ENCODE peak calls at places on chromosomes 13 and 19, in ten cellular contexts. H is astrocyte; K is AG09319; F is AG04450; U is mesendoderm; M is activated CD8-positive, alpha-beta memory T cell treated with anti-CD3 and anti-CD28 coated beads for 48 hours; W is activated naive CD8-positive, alpha-beta T cell treated with anti-CD3 and anti-CD28 coated beads, Interleukin-2, amount 50 U/mL, for 24 hours; Z is body of pancreas; T is omental fat pad; J is Right ventricle myocardium inferior. A is an unnamed sample.

GRCh38 chr13:23450340-23451046 is 17.0 kb upstream of the SACS start:
- DNase-seq in W (no peak), Z (no peak), U (no peak), M (no peak), T (no peak), F (no peak), K (no peak), H (no peak), J (no peak), A (no peak)

GRCh38 chr13:46926856-46927625 is 30.2 kb upstream of the HTR2A start:
- DNase-seq in F (no peak), W (no peak), Z (no peak), T (no peak), H (peak), K (no peak), J (no peak), M (no peak), U (peak), A (peak)

GRCh38 chr19:36851898-36852297 is 1.2 kb downstream of the ZNF345 start:
- DNase-seq in U (no peak), M (no peak), F (no peak), H (no peak), K (no peak), T (no peak), J (no peak), W (no peak), Z (no peak), A (no peak)

GRCh38 chr13:26471807-26472206 is 85.7 kb upstream of the WASF3 start:
- DNase-seq in K (no peak), T (no peak), W (no peak), Z (no peak), M (no peak), F (no peak), J (no peak), H (no peak), U (no peak), A (no peak)

GRCh38 chr13:27245610-27246009 is 5.7 kb upstream of the RPL21 start:
- DNase-seq in W (no peak), H (no peak), F (no peak), Z (no peak), T (no peak), M (no peak), K (no peak), J (no peak), U (no peak), A (no peak)

GRCh38 chr19:9735986-9736385 is 32.6 kb downstream of the ZNF846 start:
- DNase-seq in Z (no peak), M (no peak), F (no peak), T (no peak), U (no peak), K (no peak), H (no peak), W (no peak), J (no peak), A (no peak)

GRCh38 chr13:51887441-51887840 is 25.7 kb downstream of the CCDC70 start:
- DNase-seq in U (no peak), Z (no peak), K (no peak), F (no peak), T (no peak), M (no peak), J (no peak), H (no peak), W (no peak), A (no peak)

GRCh38 chr13:113652404-113653263 is 5.4 kb downstream of the ATP4B start:
- DNase-seq in J (no peak), U (no peak), K (no peak), H (no peak), W (no peak), T (no peak), Z (no peak), M (no peak), F (no peak), A (no peak)

GRCh38 chr19:21092107-21092506 is 10.1 kb downstream of the ZNF714 start:
- DNase-seq in M (no peak), T (no peak), F (no peak), J (no peak), U (no peak), H (peak), Z (peak), W (no peak), K (no peak), A (no peak)

GRCh38 chr19:55344444-55344843 is 4.8 kb downstream of the KMT5C start:
- DNase-seq in T (no peak), Z (no peak), W (no peak), M (no peak), F (no peak), U (no peak), H (no peak), J (no peak), K (no peak), A (no peak)

GRCh38 chr19:42422092-42422575 is 5.1 kb downstream of the LIPE start:
- DNase-seq in Z (no peak), T (no peak), M (no peak), H (no peak), J (no peak), W (no peak), U (no peak), K (no peak), F (no peak), A (no peak)

GRCh38 chr19:13195678-13196077 is 45.5 kb downstream of the IER2 start:
- DNase-seq in K (no peak), H (no peak), U (peak), T (no peak), M (no peak), F (no peak), J (no peak), Z (peak), W (peak), A (no peak)

GRCh38 chr19:35248310-35249145 is at the start of gene LSR:
- DNase-seq in Z (peak), H (no peak), T (no peak), W (peak), J (peak), M (no peak), F (no peak), U (peak), K (no peak), A (peak)

GRCh38 chr13:113022391-113023216 is 53.6 kb downstream of the MCF2L start:
- DNase-seq in J (no peak), W (no peak), T (no peak), K (no peak), M (no peak), H (no peak), Z (no peak), F (no peak), U (peak), A (no peak)

GRCh38 chr13:44930907-44931676 is 58.2 kb downstream of the NUFIP1 start:
- DNase-seq in F (no peak), Z (peak), H (peak), K (no peak), U (peak), M (no peak), W (no peak), J (no peak), T (no peak), A (peak)

GRCh38 chr13:91133941-91134772 is 213.3 kb upstream of the MIR17HG start:
- DNase-seq in Z (peak), H (peak), U (peak), W (peak), T (no peak), F (peak), K (no peak), J (no peak), M (no peak), A (peak)

GRCh38 chr13:43196171-43196611 is 172.8 kb downstream of the DNAJC15 start:
- DNase-seq in T (no peak), J (peak), Z (peak), F (no peak), K (no peak), H (no peak), W (no peak), U (no peak), M (no peak), A (no peak)

GRCh38 chr13:49622174-49622946 is 5.9 kb upstream of the ARL11 start:
- DNase-seq in H (no peak), M (no peak), W (no peak), T (no peak), J (no peak), Z (no peak), K (no peak), F (no peak), U (no peak), A (no peak)

GRCh38 chr13:89076622-89077021 is 1405.5 kb downstream of the SLITRK5 start:
- DNase-seq in F (no peak), J (no peak), M (no peak), Z (no peak), W (no peak), K (no peak), H (no peak), U (no peak), T (no peak), A (no peak)

GRCh38 chr13:89294115-89294867 is 1623.1 kb downstream of the SLITRK5 start:
- DNase-seq in J (peak), M (no peak), H (no peak), T (no peak), K (no peak), F (no peak), Z (no peak), U (no peak), W (no peak), A (no peak)

GRCh38 chr19:18364826-18365528 is 21.0 kb upstream of the GDF15 start:
- DNase-seq in F (peak), M (no peak), K (peak), J (no peak), T (no peak), H (peak), U (peak), Z (peak), W (no peak), A (peak)

GRCh38 chr13:98129059-98129741 is 13.7 kb upstream of the FARP1 start:
- DNase-seq in W (no peak), F (no peak), U (no peak), Z (no peak), T (no peak), H (peak), K (no peak), J (no peak), M (no peak), A (peak)

GRCh38 chr19:58134244-58134643 is 16.3 kb downstream of the ZNF329 start:
- DNase-seq in Z (no peak), W (no peak), H (no peak), K (no peak), F (no peak), J (no peak), T (no peak), U (no peak), M (no peak), A (no peak)

GRCh38 chr13:63048648-63049047 is 1633.0 kb upstream of the PCDH20 start:
- DNase-seq in W (no peak), Z (no peak), F (no peak), H (no peak), J (no peak), U (no peak), K (no peak), M (no peak), T (no peak), A (no peak)

GRCh38 chr19:44093931-44094765 is at the start of gene ZNF224:
- DNase-seq in K (peak), T (peak), J (peak), M (peak), Z (peak), W (peak), H (peak), U (peak), F (peak), A (peak)

GRCh38 chr13:75326173-75327131 is 155.5 kb downstream of the TBC1D4 start:
- DNase-seq in F (no peak), M (peak), J (no peak), Z (no peak), H (peak), T (no peak), W (peak), K (no peak), U (peak), A (peak)

GRCh38 chr13:30156826-30157615 is 150.3 kb downstream of the KATNAL1 start:
- DNase-seq in U (peak), Z (no peak), W (no peak), H (no peak), J (no peak), M (no peak), T (no peak), K (no peak), F (no peak), A (no peak)

GRCh38 chr13:50401721-50402510 is 386.7 kb downstream of the KCNRG start:
- DNase-seq in F (no peak), U (no peak), H (peak), W (no peak), K (no peak), T (no peak), Z (no peak), J (no peak), M (no peak), A (peak)

GRCh38 chr13:98285317-98285716 is 108.2 kb upstream of the RNF113B start:
- DNase-seq in J (no peak), T (no peak), K (no peak), M (no peak), H (peak), W (no peak), Z (no peak), F (no peak), U (peak), A (no peak)

GRCh38 chr13:27079421-27079958 is 92.1 kb downstream of the USP12 start:
- DNase-seq in H (peak), K (peak), F (peak), W (no peak), Z (no peak), J (no peak), M (no peak), T (no peak), U (peak), A (peak)

GRCh38 chr13:47117268-47117667 is 220.4 kb upstream of the HTR2A start:
- DNase-seq in H (peak), U (no peak), J (no peak), F (peak), W (no peak), K (peak), Z (no peak), T (no peak), M (no peak), A (no peak)

GRCh38 chr19:56566904-56567273 is 379 bp upstream of the ZNF470 start:
- DNase-seq in K (no peak), H (no peak), T (no peak), J (peak), M (no peak), U (no peak), Z (peak), W (peak), F (no peak), A (no peak)

GRCh38 chr13:21800847-21801616 is 130.2 kb downstream of the FGF9 start:
- DNase-seq in M (no peak), F (no peak), H (no peak), W (no peak), T (no peak), J (no peak), Z (no peak), U (no peak), K (no peak), A (peak)

GRCh38 chr13:109454167-109454917 is 332.0 kb downstream of the IRS2 start:
- DNase-seq in K (peak), F (no peak), W (no peak), H (peak), M (no peak), J (no peak), Z (no peak), T (no peak), U (no peak), A (no peak)

GRCh38 chr19:10478903-10479384 is 24.2 kb downstream of the KEAP1 start:
- DNase-seq in F (peak), J (peak), W (peak), U (peak), H (peak), M (peak), T (peak), K (peak), Z (peak), A (peak)

GRCh38 chr13:77300176-77301141 is 26.4 kb downstream of the MYCBP2 start:
- DNase-seq in T (no peak), K (no peak), Z (no peak), J (no peak), M (no peak), H (peak), U (peak), W (no peak), F (peak), A (peak)

A was measured in NCI-H226.